ENCODE peak calls at places on chromosome 2, in five cellular contexts. F is upper lobe of right lung; C is memory B cell; P is GM19239; E is CD4-positive, alpha-beta T cell. X is an unnamed sample.

GRCh38 chr2:30655660-30656059 is 151.6 kb downstream of the CAPN13 start:
- DNase-seq in F (no peak), C (no peak), P (no peak), E (no peak), X (no peak)

GRCh38 chr2:225103737-225104141 is 61.5 kb upstream of the DOCK10 start:
- DNase-seq in F (no peak), C (no peak), P (no peak), E (no peak), X (no peak)

GRCh38 chr2:68516051-68516771 is 48.8 kb downstream of the APLF start:
- DNase-seq in F (no peak), C (no peak), P (no peak), E (no peak), X (no peak)

GRCh38 chr2:206442854-206443734 is at the start of gene ADAM23:
- DNase-seq in F (no peak), C (no peak), P (peak; percentile 42), E (peak; percentile 19), X (peak; percentile 66)

GRCh38 chr2:224904390-224904789 is 137.9 kb downstream of the DOCK10 start:
- DNase-seq in F (no peak), C (no peak), P (no peak), E (no peak), X (no peak)

GRCh38 chr2:168452781-168453180 is 3.3 kb upstream of the CERS6 start:
- DNase-seq in F (no peak), C (no peak), P (no peak), E (no peak), X (no peak)

GRCh38 chr2:169178364-169178763 is 109.0 kb downstream of the DHRS9 start:
- DNase-seq in F (no peak), C (no peak), P (no peak), E (no peak), X (no peak)

GRCh38 chr2:145484443-145485086 is 964.6 kb upstream of the ZEB2 start:
- DNase-seq in F (no peak), C (no peak), P (no peak), E (no peak), X (no peak)

GRCh38 chr2:15679386-15679924 is 87.8 kb downstream of the DDX1 start:
- DNase-seq in F (no peak), C (no peak), P (no peak), E (no peak), X (no peak)

GRCh38 chr2:32691678-32692077 is 63.8 kb downstream of the TTC27 start:
- DNase-seq in F (no peak), C (no peak), P (no peak), E (no peak), X (no peak)

GRCh38 chr2:208565690-208566421 is 159.3 kb downstream of the PTH2R start:
- DNase-seq in F (no peak), C (no peak), P (no peak), E (no peak), X (no peak)

GRCh38 chr2:172928754-172929153 is 146.9 kb upstream of the MAP3K20 start:
- DNase-seq in F (no peak), C (no peak), P (no peak), E (no peak), X (no peak)

GRCh38 chr2:71952572-71953188 is 195.0 kb downstream of the CYP26B1 start:
- DNase-seq in F (no peak), C (no peak), P (no peak), E (no peak), X (no peak)

GRCh38 chr2:127662937-127663565 is 12.3 kb downstream of the LIMS2 start:
- DNase-seq in F (peak; percentile 57), C (no peak), P (no peak), E (no peak), X (no peak)

GRCh38 chr2:37156071-37156856 is 516 bp downstream of the EIF2AK2 start:
- DNase-seq in F (no peak), C (no peak), P (peak; percentile 14), E (no peak), X (peak; percentile 9)